ENCODE peak calls at places on chromosomes 16 and 17, in nine cellular contexts. J is H1, U is nephron progenitor cell, I is right atrium auricular region, A is MCF 10A, T is HepG2, G is gastrocnemius medialis, H is mammary epithelial cell, W is tibial artery. M is an unnamed sample.

GRCh38 chr17:60971515-60972369 is 294.1 kb downstream of the BCAS3 start:
- DNase-seq in J (peak; percentile 5), U (peak; percentile 51), I (no peak), A (peak; percentile 53), T (peak; percentile 56), G (no peak), H (peak; percentile 28), W (no peak), M (peak; percentile 20)

GRCh38 chr16:58128721-58129096 is 472 bp downstream of the CFAP20 start:
- DNase-seq in J (no peak), U (peak; percentile 66), I (no peak), A (no peak), T (no peak), G (no peak), H (no peak), W (no peak), M (no peak)

GRCh38 chr16:65235339-65236177 is 113.7 kb upstream of the CDH11 start:
- DNase-seq in J (no peak), U (no peak), I (no peak), A (no peak), T (no peak), G (no peak), H (no peak), W (no peak), M (no peak)

GRCh38 chr16:55842369-55843104 is 9.6 kb upstream of the CES1 start:
- DNase-seq in J (no peak), U (peak; percentile 30), I (no peak), A (peak; percentile 66), T (peak; percentile 56), G (no peak), H (peak; percentile 16), W (no peak), M (peak; percentile 58)

GRCh38 chr17:76208120-76208519 is 32.2 kb downstream of the RNF157 start:
- DNase-seq in J (no peak), U (no peak), I (no peak), A (no peak), T (no peak), G (no peak), H (no peak), W (no peak), M (no peak)

GRCh38 chr17:2853111-2853721 is 57.0 kb downstream of the RAP1GAP2 start:
- DNase-seq in J (no peak), U (peak; percentile 62), I (no peak), A (peak; percentile 15), T (no peak), G (no peak), H (peak; percentile 60), W (peak; percentile 45), M (peak; percentile 72)

GRCh38 chr17:45371414-45372324 is 54.8 kb upstream of the MAP3K14 start:
- DNase-seq in J (peak; percentile 84), U (peak; percentile 86), I (peak; percentile 90), A (peak; percentile 95), T (peak; percentile 89), G (peak; percentile 46), H (peak; percentile 96), W (peak; percentile 61), M (peak; percentile 95)

GRCh38 chr17:48575066-48575582 is 3.0 kb downstream of the HOXB4 start:
- DNase-seq in J (no peak), U (no peak), I (no peak), A (no peak), T (no peak), G (no peak), H (peak; percentile 51), W (no peak), M (no peak)

GRCh38 chr17:40298726-40299125 is 10.3 kb upstream of the RARA start:
- DNase-seq in J (no peak), U (no peak), I (no peak), A (no peak), T (no peak), G (no peak), H (no peak), W (no peak), M (no peak)

GRCh38 chr17:40304464-40304863 is 4.5 kb upstream of the RARA start:
- DNase-seq in J (no peak), U (no peak), I (no peak), A (no peak), T (no peak), G (no peak), H (no peak), W (no peak), M (no peak)

GRCh38 chr17:40303706-40304450 is 5.1 kb upstream of the RARA start:
- DNase-seq in J (no peak), U (no peak), I (no peak), A (no peak), T (no peak), G (no peak), H (no peak), W (no peak), M (no peak)

GRCh38 chr17:40303009-40303657 is 5.8 kb upstream of the RARA start:
- DNase-seq in J (no peak), U (no peak), I (no peak), A (peak; percentile 70), T (peak; percentile 64), G (no peak), H (peak; percentile 45), W (peak; percentile 65), M (peak; percentile 54)

DNA sequence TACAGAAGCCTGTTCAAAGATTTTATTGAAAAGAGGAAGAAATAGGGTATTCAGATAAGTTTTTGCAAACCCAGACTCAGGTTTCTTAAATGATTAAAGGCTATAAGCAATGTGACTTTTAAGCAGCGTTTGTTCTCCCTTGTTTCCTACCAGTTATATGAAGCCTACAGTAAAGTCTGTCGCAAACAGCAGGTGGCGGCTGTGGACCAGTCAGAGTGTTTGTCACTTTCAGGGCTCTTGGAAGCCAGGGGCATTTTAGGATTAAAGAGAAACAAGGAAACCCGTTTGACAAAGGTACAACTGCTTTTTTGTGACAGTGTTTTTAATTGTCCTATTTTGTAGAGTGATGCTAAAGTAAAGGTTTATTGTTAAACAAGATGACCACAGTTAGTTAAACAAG is 7.7 kb upstream of the RARA start:
- DNase-seq in J (no peak), U (no peak), I (no peak), A (no peak), T (no peak), G (no peak), H (no peak), W (no peak), M (no peak)
- TF ChIP-seq CTCF in J (peak; percentile 36), U (peak; percentile 11), I (peak; percentile 63), A (no peak), T (peak; percentile 59), G (no peak), H (peak; percentile 9), W (no peak), M (peak; percentile 34)

GRCh38 chr16:53413864-53414263 is 20.4 kb upstream of the RBL2 start:
- DNase-seq in J (no peak), U (no peak), I (no peak), A (no peak), T (no peak), G (no peak), H (no peak), W (no peak), M (no peak)

GRCh38 chr16:53417976-53418375 is 16.3 kb upstream of the RBL2 start:
- DNase-seq in J (no peak), U (no peak), I (no peak), A (no peak), T (no peak), G (no peak), H (no peak), W (no peak), M (no peak)

GRCh38 chr16:53417011-53417410 is 17.3 kb upstream of the RBL2 start:
- DNase-seq in J (no peak), U (no peak), I (no peak), A (peak; percentile 55), T (no peak), G (no peak), H (peak; percentile 61), W (no peak), M (no peak)

GRCh38 chr16:53414381-53414780 is 19.9 kb upstream of the RBL2 start:
- DNase-seq in J (no peak), U (no peak), I (no peak), A (peak; percentile 41), T (no peak), G (no peak), H (peak; percentile 22), W (no peak), M (no peak)

DNA sequence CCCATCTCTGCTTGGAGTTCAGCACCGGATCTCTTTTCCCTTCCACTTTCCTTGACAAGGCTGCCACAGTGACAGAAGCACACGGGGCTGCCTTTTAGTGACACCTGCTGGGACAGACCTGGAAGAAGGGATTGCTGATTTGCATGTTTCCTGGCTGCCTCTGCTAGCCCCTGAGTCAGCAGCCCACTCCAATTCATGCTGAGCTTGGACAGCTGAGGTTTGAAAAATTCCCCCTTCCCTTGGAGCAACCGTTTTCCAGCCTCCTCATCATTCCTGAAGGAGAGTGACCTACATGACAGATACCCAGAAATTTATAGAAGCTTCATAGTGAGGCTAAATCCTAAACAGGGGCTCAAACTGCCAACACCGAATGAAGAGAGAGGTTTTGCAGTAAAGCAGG is 18.8 kb upstream of the RBL2 start:
- DNase-seq in J (no peak), U (no peak), I (no peak), A (peak; percentile 29), T (peak; percentile 31), G (no peak), H (peak; percentile 25), W (no peak), M (no peak)
- TF ChIP-seq CTCF in J (peak; percentile 10), U (no peak), I (no peak), A (no peak), T (peak; percentile 69), G (no peak), H (peak; percentile 34), W (no peak), M (no peak)

GRCh38 chr16:4200781-4201137 is 41.1 kb downstream of the SRL start:
- DNase-seq in J (no peak), U (no peak), I (no peak), A (peak; percentile 1), T (no peak), G (no peak), H (peak; percentile 9), W (no peak), M (no peak)

GRCh38 chr16:4194661-4195060 is 47.2 kb downstream of the SRL start:
- DNase-seq in J (no peak), U (no peak), I (no peak), A (no peak), T (no peak), G (no peak), H (no peak), W (no peak), M (no peak)

GRCh38 chr16:4202615-4203014 is 39.3 kb downstream of the SRL start:
- DNase-seq in J (no peak), U (no peak), I (no peak), A (no peak), T (no peak), G (no peak), H (no peak), W (no peak), M (no peak)

GRCh38 chr16:4203748-4204147 is 38.1 kb downstream of the SRL start:
- DNase-seq in J (no peak), U (no peak), I (no peak), A (no peak), T (no peak), G (no peak), H (no peak), W (no peak), M (no peak)

GRCh38 chr16:4200000-4200780 is 41.7 kb downstream of the SRL start:
- DNase-seq in J (no peak), U (peak; percentile 77), I (peak; percentile 72), A (peak; percentile 80), T (peak; percentile 50), G (peak; percentile 39), H (peak; percentile 51), W (peak; percentile 63), M (peak; percentile 69)
- TF ChIP-seq CTCF in J (peak; percentile 53), U (peak; percentile 54), I (peak; percentile 79), A (peak; percentile 84), T (peak; percentile 95), G (peak; percentile 58), H (peak; percentile 91), W (peak; percentile 86), M (peak; percentile 66)

GRCh38 chr16:86404678-86405077 is 105.6 kb upstream of the FOXF1 start:
- DNase-seq in J (no peak), U (no peak), I (no peak), A (no peak), T (no peak), G (no peak), H (no peak), W (no peak), M (no peak)

GRCh38 chr16:86405319-86405718 is 105.0 kb upstream of the FOXF1 start:
- DNase-seq in J (no peak), U (no peak), I (no peak), A (no peak), T (no peak), G (no peak), H (no peak), W (no peak), M (no peak)

GRCh38 chr16:86406056-86406455 is 104.3 kb upstream of the FOXF1 start:
- DNase-seq in J (no peak), U (no peak), I (no peak), A (no peak), T (no peak), G (no peak), H (no peak), W (no peak), M (no peak)

GRCh38 chr16:86403056-86403455 is 107.3 kb upstream of the FOXF1 start:
- DNase-seq in J (no peak), U (no peak), I (no peak), A (no peak), T (no peak), G (no peak), H (no peak), W (no peak), M (no peak)

GRCh38 chr16:86403541-86404163 is 106.7 kb upstream of the FOXF1 start:
- DNase-seq in J (no peak), U (no peak), I (no peak), A (peak; percentile 31), T (no peak), G (no peak), H (no peak), W (no peak), M (no peak)
- TF ChIP-seq CTCF in J (no peak), U (no peak), I (no peak), A (peak; percentile 8), T (no peak), G (no peak), H (no peak), W (no peak), M (no peak)